ENCODE peak calls at places on chromosomes 3 and 15, in four cellular contexts. C, J, E and B are unnamed samples.

GRCh38 chr3:105885261-105885660 is 16.4 kb upstream of the CBLB start:
- DNase-seq in C (no peak), J (no peak), E (no peak), B (no peak)

GRCh38 chr3:145623349-145623748 is 537.6 kb downstream of the PLOD2 start:
- DNase-seq in C (no peak), J (no peak), E (no peak), B (no peak)

GRCh38 chr3:161163297-161163696 is 57.8 kb upstream of the NMD3 start:
- DNase-seq in C (no peak), J (no peak), E (no peak), B (no peak)

GRCh38 chr3:72907131-72907697 is 19.4 kb downstream of the GXYLT2 start:
- DNase-seq in C (no peak), J (no peak), E (peak), B (no peak)

GRCh38 chr15:72994778-72995177 is 57.5 kb upstream of the NEO1 start:
- DNase-seq in C (peak), J (no peak), E (no peak), B (no peak)

GRCh38 chr3:177234121-177234520 is 36.8 kb upstream of the TBL1XR1 start:
- DNase-seq in C (no peak), J (no peak), E (no peak), B (no peak)

GRCh38 chr15:39685367-39685766 is 97.3 kb downstream of the FSIP1 start:
- DNase-seq in C (no peak), J (no peak), E (no peak), B (no peak)

GRCh38 chr3:188578579-188579363 is 424.8 kb downstream of the LPP start:
- DNase-seq in C (peak), J (no peak), E (peak), B (peak)

GRCh38 chr3:100754563-100755334 is 45.5 kb downstream of the TFG start:
- DNase-seq in C (no peak), J (no peak), E (no peak), B (no peak)

GRCh38 chr15:52162260-52162659 is 28.9 kb downstream of the GNB5 start:
- DNase-seq in C (no peak), J (no peak), E (no peak), B (no peak)

GRCh38 chr3:118477768-118478167 is 556.9 kb downstream of the IGSF11 start:
- DNase-seq in C (no peak), J (no peak), E (no peak), B (no peak)

GRCh38 chr15:74826372-74826819 is at the start of gene CPLX3:
- DNase-seq in C (peak), J (no peak), E (no peak), B (no peak)

GRCh38 chr3:60610441-60611112 is 640.7 kb downstream of the FHIT start:
- DNase-seq in C (no peak), J (no peak), E (peak), B (peak)

GRCh38 chr15:42456971-42457370 is 34.0 kb downstream of the ZNF106 start:
- DNase-seq in C (no peak), J (no peak), E (no peak), B (no peak)

GRCh38 chr15:31502541-31503229 is 176.1 kb downstream of the KLF13 start:
- DNase-seq in C (no peak), J (no peak), E (no peak), B (no peak)

GRCh38 chr15:39140060-39140604 is 440.7 kb upstream of the THBS1 start:
- DNase-seq in C (no peak), J (peak), E (no peak), B (no peak)

GRCh38 chr3:130442284-130442683 is 74.7 kb upstream of the COL6A6 start:
- DNase-seq in C (no peak), J (no peak), E (no peak), B (no peak)

GRCh38 chr15:80619677-80620076 is 75.4 kb upstream of the ABHD17C start:
- DNase-seq in C (no peak), J (no peak), E (no peak), B (no peak)

GRCh38 chr15:56672721-56673120 is 60.6 kb downstream of the ZNF280D start:
- DNase-seq in C (no peak), J (no peak), E (no peak), B (no peak)

GRCh38 chr3:123086110-123086642 is 19.4 kb downstream of the PDIA5 start:
- DNase-seq in C (no peak), J (no peak), E (no peak), B (no peak)

GRCh38 chr3:129224984-129225393 is 24.4 kb upstream of the COPG1 start:
- DNase-seq in C (peak), J (peak), E (peak), B (peak)

GRCh38 chr3:187969581-187969950 is 184.4 kb upstream of the LPP start:
- DNase-seq in C (no peak), J (no peak), E (no peak), B (no peak)

GRCh38 chr3:194276768-194277546 is 74.2 kb downstream of the CPN2 start:
- DNase-seq in C (peak), J (no peak), E (peak), B (no peak)

GRCh38 chr3:81364411-81364810 is 397.0 kb downstream of the GBE1 start:
- DNase-seq in C (no peak), J (no peak), E (no peak), B (no peak)

GRCh38 chr3:100899440-100900091 is 93.7 kb downstream of the ABI3BP start:
- DNase-seq in C (no peak), J (no peak), E (no peak), B (no peak)

GRCh38 chr3:13352621-13353131 is 67.4 kb downstream of the NUP210 start:
- DNase-seq in C (no peak), J (no peak), E (no peak), B (no peak)

GRCh38 chr15:66760968-66761722 is 59.1 kb downstream of the SMAD6 start:
- DNase-seq in C (no peak), J (no peak), E (no peak), B (no peak)

GRCh38 chr3:156273068-156273709 is 152.8 kb downstream of the KCNAB1 start:
- DNase-seq in C (no peak), J (no peak), E (peak), B (no peak)

GRCh38 chr3:17730318-17730967 is 12.0 kb downstream of the TBC1D5 start:
- DNase-seq in C (no peak), J (no peak), E (no peak), B (no peak)

GRCh38 chr15:50993598-50993997 is 85.1 kb downstream of the AP4E1 start:
- DNase-seq in C (no peak), J (no peak), E (no peak), B (no peak)

GRCh38 chr3:14514323-14514720 is 25.8 kb downstream of the GRIP2 start:
- DNase-seq in C (no peak), J (no peak), E (peak), B (no peak)

GRCh38 chr3:130841357-130841756 is 52.5 kb upstream of the ATP2C1 start:
- DNase-seq in C (no peak), J (no peak), E (no peak), B (no peak)

GRCh38 chr15:60945196-60945595 is 283.9 kb downstream of the RORA start:
- DNase-seq in C (peak), J (no peak), E (peak), B (no peak)

GRCh38 chr3:149267565-149267964 is 45.9 kb upstream of the CP start:
- DNase-seq in C (no peak), J (no peak), E (no peak), B (no peak)

GRCh38 chr3:149270180-149270579 is 48.6 kb upstream of the CP start:
- DNase-seq in C (no peak), J (no peak), E (no peak), B (no peak)

GRCh38 chr3:149271669-149272068 is 50.0 kb upstream of the CP start:
- DNase-seq in C (no peak), J (no peak), E (no peak), B (no peak)

GRCh38 chr3:149266733-149267132 is 45.1 kb upstream of the CP start:
- DNase-seq in C (no peak), J (no peak), E (no peak), B (no peak)

GRCh38 chr3:149269687-149270086 is 48.1 kb upstream of the CP start:
- DNase-seq in C (no peak), J (no peak), E (no peak), B (no peak)
- TF ChIP-seq EP300 in C (no peak), J (no peak), E (no peak), B (no peak)

DNA sequence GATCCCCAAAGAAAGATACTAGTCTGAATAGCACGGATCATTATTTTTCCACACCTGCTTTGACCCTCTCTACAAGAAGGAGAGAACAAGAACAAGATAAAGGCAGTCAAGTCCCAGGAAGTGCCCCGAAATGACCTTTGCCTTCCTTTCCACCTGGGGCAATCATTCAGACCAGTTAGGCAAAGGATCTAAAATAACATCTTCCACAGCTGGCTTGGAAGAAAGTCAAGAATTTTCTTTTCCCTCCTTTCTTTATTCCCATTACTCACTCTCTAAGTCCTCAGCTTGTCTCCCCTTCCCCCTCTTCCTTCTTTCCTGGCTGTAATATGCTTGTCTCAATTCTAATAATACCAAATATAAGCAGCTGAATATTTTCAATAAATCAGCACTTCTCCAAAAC is 62.6 kb downstream of the FMN1 start:
- DNase-seq in C (no peak), J (no peak), E (no peak), B (no peak)
- TF ChIP-seq EP300 in C (no peak), J (no peak), E (no peak), B (no peak)

DNA sequence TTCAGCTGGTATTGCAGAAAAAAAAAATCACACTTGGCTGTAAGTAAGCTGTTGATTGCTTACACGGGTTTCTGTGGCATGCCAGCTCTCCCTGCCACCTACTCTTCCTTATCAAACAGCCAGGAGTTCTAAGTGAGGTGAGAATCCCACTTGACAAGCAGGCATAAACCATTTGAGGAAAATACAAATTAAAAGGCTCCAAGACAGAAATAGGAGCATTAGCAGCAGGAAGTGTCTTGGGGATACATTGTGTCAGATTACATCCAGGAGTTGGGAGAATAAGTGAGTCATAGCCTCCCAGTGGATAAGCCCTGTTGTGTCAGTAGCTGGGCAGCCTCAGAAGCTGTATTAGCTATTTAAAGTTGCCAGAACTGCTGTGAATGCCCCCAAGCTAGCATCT is 256.0 kb downstream of the CNTN4 start:
- DNase-seq in C (no peak), J (no peak), E (no peak), B (peak)
- TF ChIP-seq EP300 in C (no peak), J (no peak), E (no peak), B (no peak)

GRCh38 chr15:58793862-58794261 is 22.8 kb downstream of the MINDY2 start:
- DNase-seq in C (no peak), J (no peak), E (no peak), B (no peak)
- TF ChIP-seq EP300 in C (no peak), J (no peak), E (no peak), B (no peak)

GRCh38 chr3:12275974-12276373 is 12.9 kb upstream of the PPARG start:
- DNase-seq in C (no peak), J (no peak), E (no peak), B (no peak)

GRCh38 chr3:12285003-12285555 is 3.8 kb upstream of the PPARG start:
- DNase-seq in C (no peak), J (no peak), E (no peak), B (no peak)

GRCh38 chr3:12284591-12284990 is 4.3 kb upstream of the PPARG start:
- DNase-seq in C (no peak), J (no peak), E (no peak), B (no peak)

GRCh38 chr3:12280333-12280732 is 8.5 kb upstream of the PPARG start:
- DNase-seq in C (no peak), J (no peak), E (no peak), B (no peak)

GRCh38 chr3:12279591-12280326 is 9.1 kb upstream of the PPARG start:
- DNase-seq in C (no peak), J (no peak), E (no peak), B (no peak)
- TF ChIP-seq EP300 in C (no peak), J (no peak), E (no peak), B (no peak)

DNA sequence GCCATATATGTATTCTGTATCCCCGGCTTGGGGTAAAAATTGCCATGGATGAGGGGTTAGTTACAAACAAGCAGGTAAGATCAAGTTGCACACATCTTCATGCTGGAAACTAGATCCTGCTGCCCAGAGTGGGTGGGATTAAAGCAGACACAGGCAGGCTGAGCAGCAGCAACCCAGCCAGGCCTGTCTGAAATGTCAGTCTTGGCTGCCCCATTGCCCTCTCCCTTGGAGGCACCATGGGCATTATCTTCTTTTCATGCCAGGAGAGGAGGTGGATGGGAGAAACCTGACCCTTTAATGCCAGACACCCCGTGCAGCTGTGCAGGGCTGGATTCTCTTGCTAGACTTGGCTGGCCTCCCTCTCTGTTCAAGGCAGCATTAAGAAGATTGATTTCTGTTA is 23.1 kb upstream of the EPHB1 start:
- DNase-seq in C (no peak), J (no peak), E (no peak), B (no peak)
- TF ChIP-seq EP300 in C (no peak), J (no peak), E (no peak), B (no peak)

DNA sequence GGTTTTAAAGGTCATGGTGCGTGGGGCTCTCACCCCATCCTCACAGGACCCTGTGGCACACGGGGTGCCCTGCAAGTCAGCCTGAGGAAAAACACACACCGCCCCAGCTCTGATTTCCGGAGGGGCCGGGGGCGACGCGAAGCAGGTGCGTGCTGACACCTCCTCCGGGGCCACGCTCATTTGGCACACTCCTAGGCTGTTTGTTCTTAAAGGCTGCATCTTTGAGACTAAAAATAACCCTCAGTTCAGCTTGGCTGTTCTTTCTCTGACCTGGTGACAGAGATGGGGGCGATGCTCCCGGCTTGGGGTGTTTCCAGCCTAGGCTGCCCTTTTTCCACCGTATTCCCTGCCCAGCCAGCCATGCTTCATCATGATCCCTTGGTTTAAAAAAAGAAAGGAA is 141.5 kb upstream of the TPM1 start:
- DNase-seq in C (no peak), J (no peak), E (peak), B (no peak)
- TF ChIP-seq EP300 in C (no peak), J (no peak), E (no peak), B (no peak)

GRCh38 chr15:70137975-70138374 is 40.3 kb upstream of the TLE3 start:
- DNase-seq in C (no peak), J (no peak), E (no peak), B (no peak)
- TF ChIP-seq EP300 in C (no peak), J (no peak), E (no peak), B (no peak)

GRCh38 chr3:49807427-49808114 is 4.5 kb downstream of the INKA1 start:
- DNase-seq in C (no peak), J (no peak), E (no peak), B (no peak)

GRCh38 chr3:49805367-49805782 is 2.3 kb downstream of the INKA1 start:
- DNase-seq in C (peak), J (no peak), E (peak), B (peak)

GRCh38 chr3:49804141-49805041 is 1.3 kb downstream of the INKA1 start:
- DNase-seq in C (peak), J (no peak), E (no peak), B (no peak)

GRCh38 chr3:49806838-49807237 is 3.8 kb downstream of the INKA1 start:
- DNase-seq in C (no peak), J (no peak), E (no peak), B (no peak)

GRCh38 chr3:49805884-49806701 is 3.0 kb downstream of the INKA1 start:
- DNase-seq in C (peak), J (no peak), E (peak), B (peak)
- TF ChIP-seq EP300 in C (no peak), J (no peak), E (no peak), B (no peak)

DNA sequence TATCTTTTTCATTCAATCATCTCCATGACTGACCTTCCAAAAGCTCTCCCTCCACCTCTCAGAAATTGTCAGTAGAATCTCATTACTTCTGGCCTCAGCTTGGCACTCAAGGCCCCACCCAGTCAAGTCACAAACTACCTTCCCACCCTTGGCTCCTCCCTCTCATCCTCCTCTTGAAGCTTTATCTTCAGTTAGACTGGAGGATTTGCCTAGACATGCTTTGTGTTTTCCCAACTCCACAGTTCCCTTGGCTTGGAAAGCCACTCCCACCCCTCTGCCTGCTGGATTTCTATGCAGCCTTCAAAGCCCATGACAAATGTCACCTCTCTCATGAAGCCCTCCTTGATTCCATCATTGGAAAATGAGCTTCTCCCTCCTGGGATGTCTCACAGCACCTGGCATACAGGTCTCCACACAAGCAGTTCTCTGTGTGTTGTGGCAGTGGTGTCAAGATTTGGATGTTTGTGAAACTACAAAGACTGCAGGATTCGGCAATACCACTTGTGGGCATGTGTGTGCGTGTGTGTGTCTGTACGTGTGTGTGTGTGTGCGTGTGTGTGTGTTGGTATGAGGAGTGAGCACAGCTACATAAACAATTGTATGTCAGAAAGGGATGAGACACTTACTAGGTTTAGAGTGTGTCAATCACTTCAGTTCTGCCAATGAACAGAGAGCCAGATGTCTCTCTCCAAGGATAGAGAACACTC is 45.3 kb upstream of the VPS8 start:
- DNase-seq in C (no peak), J (no peak), E (no peak), B (no peak)
- TF ChIP-seq EP300 in C (no peak), J (no peak), E (no peak), B (no peak)